ENCODE peak calls at places on chromosomes 1 and 21, in seven cellular contexts. J is lower leg skin, A is breast epithelium, L is bronchial epithelial cell, G is thoracic aorta, M is right lobe of liver, H is fibroblast of pulmonary artery. D is an unnamed sample.

GRCh38 chr1:162954824-162955223 is 93.8 kb upstream of the CCDC190 start:
- DNase-seq in J (no peak), G (no peak), A (no peak), L (peak; percentile 41), H (peak; percentile 86), M (no peak), D (no peak)

GRCh38 chr21:26042181-26042876 is 128.2 kb downstream of the APP start:
- DNase-seq in L (no peak), M (no peak), J (no peak), G (no peak), H (no peak), A (no peak), D (no peak)

GRCh38 chr1:211285196-211285595 is 26.0 kb downstream of the RCOR3 start:
- DNase-seq in M (no peak), A (no peak), L (no peak), H (peak; percentile 14), J (no peak), G (no peak), D (no peak)

GRCh38 chr1:167082511-167083027 is 7.6 kb downstream of the GPA33 start:
- DNase-seq in M (no peak), A (no peak), L (peak; percentile 21), H (no peak), G (no peak), J (no peak), D (no peak)

GRCh38 chr21:16420086-16420724 is 690.4 kb downstream of the USP25 start:
- DNase-seq in J (peak; percentile 41), A (peak; percentile 51), M (peak; percentile 70), G (no peak), H (peak; percentile 80), L (peak; percentile 67), D (no peak)

GRCh38 chr21:45562965-45563364 is 20.7 kb upstream of the SLC19A1 start:
- DNase-seq in A (no peak), L (no peak), H (peak; percentile 15), J (no peak), M (peak; percentile 14), G (no peak), D (no peak)

GRCh38 chr1:29623501-29623900 is 387.2 kb downstream of the PTPRU start:
- DNase-seq in M (no peak), H (no peak), G (no peak), L (no peak), A (peak; percentile 7), J (peak; percentile 6), D (no peak)

GRCh38 chr1:244221961-244222360 is 170.9 kb downstream of the ZBTB18 start:
- DNase-seq in G (no peak), A (no peak), M (no peak), H (peak; percentile 38), L (no peak), J (no peak), D (no peak)

GRCh38 chr1:154306151-154306550 is 14.7 kb upstream of the AQP10 start:
- DNase-seq in J (no peak), H (no peak), A (no peak), M (no peak), L (no peak), G (no peak), D (no peak)

DNA sequence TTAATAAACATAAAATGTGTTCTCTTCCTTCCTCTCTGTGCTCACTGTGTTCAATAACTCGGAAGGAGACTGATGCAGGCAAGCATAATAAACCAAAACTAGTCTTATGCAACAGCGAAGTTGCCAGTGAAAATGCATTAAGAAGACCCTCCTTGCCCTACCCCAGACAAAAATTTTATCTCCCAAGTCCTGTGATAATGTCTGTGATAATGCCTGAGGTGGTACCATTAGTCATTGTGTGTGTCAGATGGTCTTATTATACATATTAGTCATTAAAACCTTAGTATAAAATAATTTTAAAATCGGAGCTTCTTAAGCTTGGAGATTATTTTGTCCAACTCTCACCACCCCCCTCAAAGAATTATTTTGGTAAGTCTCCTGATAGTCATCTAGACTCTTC is 97.7 kb downstream of the NGF start:
- DNase-seq in M (no peak), J (no peak), L (peak; percentile 50), A (no peak), H (no peak), G (no peak), D (no peak)
- TF ChIP-seq CTCF in M (no peak), J (no peak), L (no peak), A (no peak), H (no peak), G (no peak), D (no peak)

GRCh38 chr1:242425232-242425631 is 99.3 kb downstream of the PLD5 start:
- DNase-seq in M (no peak), L (peak; percentile 39), A (no peak), G (no peak), H (no peak), J (no peak), D (no peak)
- TF ChIP-seq CTCF in M (no peak), L (no peak), A (no peak), G (no peak), H (no peak), J (no peak), D (no peak)

DNA sequence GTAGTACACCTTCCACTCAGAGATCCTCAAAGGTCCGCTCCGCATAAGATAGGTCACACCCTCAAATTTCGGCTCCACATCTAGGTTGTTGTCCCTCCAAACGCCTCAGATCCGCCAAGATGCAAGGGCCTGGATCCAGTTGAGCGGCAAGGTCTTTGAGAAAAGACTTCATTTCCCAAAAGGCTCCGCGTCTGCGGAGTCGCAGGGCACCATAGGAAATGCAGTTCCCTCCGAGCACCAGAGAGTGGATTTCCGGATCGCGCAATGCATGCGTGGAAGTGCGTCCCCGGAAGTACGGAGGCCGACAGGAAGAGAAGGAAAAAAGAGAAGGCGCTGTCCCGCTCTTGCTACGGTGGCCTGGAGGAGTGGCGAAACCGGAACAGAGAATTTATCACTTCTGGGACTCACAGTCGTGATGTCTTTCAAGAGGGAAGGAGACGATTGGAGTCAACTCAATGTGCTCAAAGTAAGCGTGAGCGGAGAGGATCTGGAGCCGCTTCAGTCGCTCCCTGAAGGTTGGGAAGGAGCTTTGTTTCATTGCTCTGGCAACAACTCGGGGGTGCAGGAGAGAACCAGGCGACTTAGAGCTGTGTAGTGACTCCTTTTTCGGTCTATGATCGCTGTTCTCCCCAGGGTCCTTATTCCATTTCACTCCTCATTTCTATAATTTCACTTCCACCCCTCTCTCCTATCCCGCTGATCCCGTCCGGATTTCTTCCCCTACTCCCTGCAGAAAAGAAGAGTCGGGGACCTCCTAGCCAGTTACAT is at the start of the genes LYSMD1 and SCNM1:
- DNase-seq in H (peak; percentile 99), J (peak; percentile 98), G (peak; percentile 93), A (peak; percentile 97), M (peak; percentile 98), L (peak; percentile 95), D (peak; percentile 91)
- TF ChIP-seq CTCF in H (no peak), J (no peak), G (no peak), A (peak; percentile 33), M (no peak), L (no peak), D (no peak)

GRCh38 chr1:102435483-102435882 is 438.8 kb upstream of the OLFM3 start:
- DNase-seq in J (no peak), L (no peak), A (no peak), H (no peak), M (no peak), G (no peak), D (no peak)

GRCh38 chr1:102431253-102431652 is 434.5 kb upstream of the OLFM3 start:
- DNase-seq in A (no peak), G (no peak), J (no peak), H (no peak), L (no peak), M (no peak), D (no peak)

GRCh38 chr1:102434421-102434820 is 437.7 kb upstream of the OLFM3 start:
- DNase-seq in J (no peak), A (no peak), M (no peak), L (no peak), G (no peak), H (peak; percentile 3), D (no peak)
- TF ChIP-seq CTCF in J (no peak), A (no peak), M (peak; percentile 34), L (no peak), G (no peak), H (peak; percentile 22), D (no peak)

DNA sequence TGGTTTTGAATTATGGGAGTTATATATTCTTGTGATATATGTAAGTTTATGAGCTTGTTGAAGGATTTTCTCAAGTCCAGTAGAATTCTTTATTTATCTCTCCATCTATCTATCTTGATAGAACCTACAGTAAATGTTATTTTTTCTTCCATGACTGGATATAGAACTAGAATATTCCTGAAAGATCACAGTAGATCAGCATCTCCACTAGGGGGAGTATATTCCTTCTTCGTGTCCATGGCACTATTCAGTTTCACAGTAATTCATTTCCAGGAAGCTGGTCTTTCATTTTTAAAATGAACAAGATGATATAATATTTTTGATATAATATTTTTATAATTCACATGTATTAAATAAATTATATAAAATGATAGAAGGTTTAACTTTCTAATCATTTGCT is 18.8 kb downstream of the TMPRSS15 start:
- DNase-seq in J (no peak), L (peak; percentile 3), A (no peak), H (peak; percentile 4), G (no peak), M (no peak), D (no peak)
- TF ChIP-seq CTCF in J (no peak), L (no peak), A (no peak), H (peak; percentile 30), G (no peak), M (peak; percentile 56), D (no peak)

DNA sequence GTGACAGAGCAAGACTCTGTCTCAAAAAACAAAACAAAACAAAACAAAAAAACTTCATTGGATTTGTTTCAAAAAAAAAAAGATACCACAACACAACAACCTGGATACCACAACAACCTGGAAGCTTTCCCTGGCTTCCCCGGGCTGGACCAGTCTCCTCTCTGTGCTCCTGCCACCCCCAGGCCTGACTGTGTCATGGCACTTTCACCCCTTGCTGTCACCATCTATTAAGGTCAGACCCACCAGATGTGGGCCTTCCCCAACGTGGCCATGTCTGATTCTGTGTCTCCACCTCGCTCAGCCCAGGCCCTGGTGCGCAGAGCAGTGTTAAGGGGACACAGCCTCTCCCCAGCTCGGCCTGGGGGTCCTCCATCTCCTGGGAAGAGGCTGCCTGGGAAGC is 28.3 kb upstream of the ACOT11 start:
- DNase-seq in G (no peak), L (no peak), A (no peak), H (no peak), J (no peak), M (no peak), D (no peak)
- TF ChIP-seq CTCF in G (no peak), L (peak; percentile 2), A (no peak), H (peak; percentile 23), J (no peak), M (peak; percentile 18), D (no peak)

GRCh38 chr1:94803517-94804441 is 16.4 kb upstream of the SLC44A3 start:
- DNase-seq in L (no peak), M (no peak), G (no peak), A (no peak), J (no peak), H (peak; percentile 39), D (no peak)

GRCh38 chr1:94804442-94804837 is 15.7 kb upstream of the SLC44A3 start:
- DNase-seq in L (no peak), A (no peak), J (no peak), M (no peak), H (no peak), G (no peak), D (no peak)

GRCh38 chr1:94799201-94799600 is 21.0 kb upstream of the SLC44A3 start:
- DNase-seq in L (peak; percentile 48), H (peak; percentile 23), M (no peak), J (no peak), G (no peak), A (no peak), D (no peak)

GRCh38 chr1:94803106-94803505 is 17.1 kb upstream of the SLC44A3 start:
- DNase-seq in H (no peak), L (no peak), M (no peak), G (no peak), J (no peak), A (no peak), D (no peak)

GRCh38 chr1:94801919-94802546 is 18.1 kb upstream of the SLC44A3 start:
- DNase-seq in J (peak; percentile 31), M (no peak), G (no peak), H (peak; percentile 90), L (peak; percentile 90), A (no peak), D (no peak)
- TF ChIP-seq CTCF in J (no peak), M (peak; percentile 37), G (peak; percentile 39), H (peak; percentile 61), L (peak; percentile 60), A (peak; percentile 1), D (no peak)